ENCODE peak calls at places on chromosomes 7 and 10, in five cellular contexts. D, B, A, J and Z are unnamed samples.

GRCh38 chr10:78408671-78409472 is 375.2 kb downstream of the RPS24 start:
- DNase-seq in A (no peak), J (no peak), B (no peak), D (peak; percentile 53), Z (no peak)

GRCh38 chr7:93997868-93998267 is 6.3 kb downstream of the BET1 start:
- DNase-seq in A (no peak), D (no peak), B (no peak), J (no peak), Z (no peak)

GRCh38 chr7:148385009-148385682 is 205.4 kb upstream of the C7orf33 start:
- DNase-seq in J (no peak), B (no peak), A (no peak), D (no peak), Z (no peak)

GRCh38 chr7:24829787-24830186 is 72.5 kb upstream of the GSDME start:
- DNase-seq in J (no peak), D (no peak), A (no peak), B (no peak), Z (no peak)

GRCh38 chr7:67551027-67551426 is 554.4 kb downstream of the TYW1 start:
- DNase-seq in A (no peak), D (no peak), J (no peak), B (no peak), Z (no peak)

GRCh38 chr7:133545613-133546012 is 292.7 kb downstream of the EXOC4 start:
- DNase-seq in B (no peak), A (no peak), D (no peak), J (no peak), Z (no peak)

GRCh38 chr10:101693701-101694055 is 1.3 kb downstream of the FBXW4 start:
- DNase-seq in B (peak; percentile 47), D (peak; percentile 64), A (peak; percentile 34), J (no peak), Z (no peak)

GRCh38 chr10:62843591-62843990 is 27.4 kb upstream of the EGR2 start:
- DNase-seq in J (no peak), D (no peak), B (no peak), A (no peak), Z (no peak)

GRCh38 chr10:35424680-35425285 is 88.5 kb downstream of the CCNY start:
- DNase-seq in B (no peak), A (no peak), D (no peak), J (no peak), Z (no peak)

GRCh38 chr10:69972951-69973350 is 79.7 kb upstream of the MACROH2A2 start:
- DNase-seq in D (no peak), J (no peak), A (no peak), B (no peak), Z (no peak)

GRCh38 chr10:28906011-28906411 is 228.7 kb downstream of the BAMBI start:
- DNase-seq in A (no peak), D (peak; percentile 62), B (no peak), J (no peak), Z (no peak)

GRCh38 chr7:84017653-84018052 is 176.9 kb downstream of the SEMA3A start:
- DNase-seq in D (no peak), J (no peak), B (no peak), A (no peak), Z (no peak)

GRCh38 chr7:985915-986741 is 3.1 kb downstream of the CYP2W1 start:
- DNase-seq in B (no peak), D (peak; percentile 70), J (no peak), A (no peak), Z (no peak)
- TF ChIP-seq REST in B (no peak), D (no peak), J (no peak), A (no peak), Z (no peak)

GRCh38 chr10:111600772-111601171 is 523.9 kb downstream of the ADRA2A start:
- DNase-seq in B (no peak), D (no peak), A (no peak), J (no peak), Z (no peak)
- TF ChIP-seq CTCF in B (no peak), D (no peak), A (no peak), J (no peak), Z (no peak)

GRCh38 chr10:6669269-6669859 is 89.3 kb upstream of the PRKCQ start:
- DNase-seq in D (peak; percentile 28), B (peak; percentile 38), J (no peak), A (no peak), Z (peak; percentile 25)

GRCh38 chr10:6671976-6672375 is 91.9 kb upstream of the PRKCQ start:
- DNase-seq in D (no peak), J (no peak), B (no peak), A (no peak), Z (no peak)

GRCh38 chr10:6665847-6666246 is 85.8 kb upstream of the PRKCQ start:
- DNase-seq in J (no peak), B (no peak), A (no peak), D (peak; percentile 42), Z (no peak)

GRCh38 chr10:6667150-6667549 is 87.1 kb upstream of the PRKCQ start:
- DNase-seq in J (no peak), A (no peak), B (no peak), D (no peak), Z (no peak)

GRCh38 chr10:6667679-6668270 is 87.7 kb upstream of the PRKCQ start:
- DNase-seq in B (peak; percentile 33), D (peak; percentile 48), J (no peak), A (no peak), Z (no peak)
- TF ChIP-seq REST in B (no peak), D (no peak), J (no peak), A (no peak), Z (no peak)

GRCh38 chr10:80530251-80530650 is 7.5 kb upstream of the SH2D4B start:
- DNase-seq in J (no peak), B (peak; percentile 83), D (peak; percentile 42), A (peak; percentile 84), Z (no peak)
- TF ChIP-seq CTCF in J (peak; percentile 38), B (peak; percentile 63), D (no peak), A (peak; percentile 34), Z (no peak)

DNA sequence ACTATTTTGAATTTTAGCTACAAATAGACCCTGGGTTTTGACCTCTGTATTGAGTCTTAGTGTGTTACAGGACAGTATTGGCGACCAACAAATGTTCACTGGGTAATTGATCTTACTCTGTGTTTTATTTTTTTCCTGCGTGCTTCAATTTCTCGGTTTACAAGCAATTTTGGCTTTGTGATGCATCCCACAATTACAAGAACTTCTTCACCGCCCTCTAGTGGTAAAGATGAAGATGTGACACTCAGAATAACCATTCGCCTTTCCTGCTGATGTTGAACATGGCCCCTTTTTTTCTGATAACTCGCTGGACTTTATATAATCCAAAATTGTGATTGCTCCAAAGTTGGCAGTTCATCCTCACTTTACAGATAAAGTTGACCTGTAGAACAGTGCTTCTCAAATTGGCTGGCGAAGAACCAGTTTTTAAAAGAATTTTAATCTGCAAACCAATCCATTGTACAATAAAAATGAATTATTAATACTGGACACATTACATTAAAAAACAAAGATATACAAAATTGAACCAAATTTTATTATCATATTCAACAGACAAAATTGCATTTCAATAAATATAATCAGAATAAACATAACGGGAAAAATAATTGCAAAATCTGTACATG is 20.2 kb upstream of the SMC3 start:
- DNase-seq in B (peak; percentile 69), A (peak; percentile 40), D (peak; percentile 65), J (no peak), Z (no peak)
- TF ChIP-seq REST in B (no peak), A (no peak), D (no peak), J (no peak), Z (no peak)

GRCh38 chr7:88219781-88220747 is at the start of gene SRI:
- DNase-seq in A (peak; percentile 82), J (peak; percentile 40), D (peak; percentile 99), B (peak; percentile 80), Z (peak; percentile 64)
- TF ChIP-seq CTCF in A (peak; percentile 27), J (peak; percentile 70), D (peak; percentile 70), B (peak; percentile 42), Z (peak; percentile 65)

GRCh38 chr10:43040482-43041256 is 36.2 kb upstream of the RET start:
- DNase-seq in A (no peak), B (no peak), D (peak; percentile 20), J (no peak), Z (no peak)

GRCh38 chr10:43037942-43038782 is 38.7 kb upstream of the RET start:
- DNase-seq in D (peak; percentile 29), A (no peak), B (no peak), J (no peak), Z (no peak)

GRCh38 chr10:43037440-43037839 is 39.4 kb upstream of the RET start:
- DNase-seq in A (no peak), D (no peak), B (no peak), J (no peak), Z (no peak)

GRCh38 chr10:43039629-43040481 is 37.0 kb upstream of the RET start:
- DNase-seq in B (no peak), A (peak; percentile 71), D (peak; percentile 75), J (no peak), Z (no peak)

DNA sequence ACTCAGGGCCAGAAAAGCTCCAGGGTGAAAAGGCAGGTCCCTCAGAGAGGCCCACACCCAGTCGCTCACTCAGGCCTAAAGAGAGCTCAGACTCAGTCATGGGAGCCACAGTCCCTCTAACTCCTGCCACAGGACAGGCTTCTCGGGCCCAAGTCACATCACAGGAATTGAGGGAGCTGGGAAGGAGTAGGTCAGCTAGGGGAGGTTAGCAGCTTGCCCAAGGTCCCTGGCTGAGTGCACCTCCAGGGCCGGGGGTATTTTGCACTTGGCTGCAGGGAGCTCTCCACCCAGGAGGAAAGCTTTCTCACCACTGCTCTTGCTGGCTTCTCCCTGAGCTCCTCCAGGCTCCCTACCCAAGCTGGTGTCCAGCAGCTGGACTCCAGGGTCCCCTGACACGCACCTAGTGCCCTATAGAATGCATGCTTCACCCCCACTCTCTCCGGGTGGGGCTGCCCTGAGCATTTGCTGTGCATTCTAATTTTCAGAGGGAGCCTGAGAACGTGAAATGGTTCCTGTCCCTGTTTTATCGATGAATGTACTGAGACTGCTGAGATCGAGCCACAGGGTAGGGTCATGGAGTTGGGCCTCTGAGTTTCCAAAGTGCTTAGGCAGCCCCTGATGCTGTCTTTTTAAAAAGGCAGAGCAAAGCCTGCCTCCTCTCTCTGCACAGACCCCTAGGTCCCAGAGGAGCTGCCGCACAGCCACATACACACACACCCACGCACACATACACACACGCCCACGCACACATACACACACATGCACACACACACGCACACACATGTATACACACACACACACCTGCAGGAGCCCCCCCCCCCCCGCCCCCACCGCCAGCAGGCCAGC is 37.9 kb upstream of the RET start:
- DNase-seq in D (peak; percentile 30), J (no peak), A (no peak), B (no peak), Z (no peak)
- TF ChIP-seq REST in D (no peak), J (no peak), A (no peak), B (no peak), Z (no peak)